ENCODE peak calls at places on chromosomes 6 and 20, in six cellular contexts. Q, G, V, C, D and O are unnamed samples.

GRCh38 chr20:3045042-3045815 is 623 bp upstream of the MRPS26 start:
- DNase-seq in Q (peak; percentile 49), G (peak; percentile 68), V (peak; percentile 12), C (peak; percentile 20), D (no peak), O (no peak)

GRCh38 chr6:138988469-138988834 is 399 bp upstream of the REPS1 start:
- DNase-seq in Q (no peak), G (no peak), V (no peak), C (no peak), D (peak; percentile 64), O (no peak)

GRCh38 chr6:144989319-144990099 is 704.4 kb downstream of the UTRN start:
- DNase-seq in Q (no peak), G (no peak), V (no peak), C (no peak), D (no peak), O (no peak)

GRCh38 chr20:25407311-25408169 is at the start of gene GINS1:
- DNase-seq in Q (peak; percentile 74), G (peak; percentile 98), V (peak; percentile 42), C (peak; percentile 31), D (peak; percentile 92), O (peak; percentile 55)

GRCh38 chr6:1062786-1063545 is 248.9 kb upstream of the FOXQ1 start:
- DNase-seq in Q (no peak), G (no peak), V (no peak), C (no peak), D (no peak), O (no peak)

GRCh38 chr20:63253438-63254236 is 626 bp downstream of the NKAIN4 start:
- DNase-seq in Q (no peak), G (peak; percentile 38), V (no peak), C (no peak), D (no peak), O (no peak)

GRCh38 chr6:116215414-116215813 is 38.5 kb downstream of the TSPYL4 start:
- DNase-seq in Q (no peak), G (no peak), V (no peak), C (no peak), D (no peak), O (no peak)

GRCh38 chr6:137873273-137873762 is 6.3 kb downstream of the TNFAIP3 start:
- DNase-seq in Q (peak; percentile 60), G (peak; percentile 80), V (no peak), C (peak; percentile 71), D (no peak), O (peak; percentile 50)

GRCh38 chr20:46963758-46964181 is 69.1 kb downstream of the EYA2 start:
- DNase-seq in Q (no peak), G (peak; percentile 44), V (no peak), C (no peak), D (no peak), O (no peak)

GRCh38 chr6:142846883-142847287 is 98.1 kb downstream of the HIVEP2 start:
- DNase-seq in Q (peak; percentile 61), G (peak; percentile 44), V (no peak), C (peak; percentile 67), D (no peak), O (peak; percentile 69)

GRCh38 chr6:148451690-148452089 is 109.1 kb downstream of the SASH1 start:
- DNase-seq in Q (no peak), G (no peak), V (no peak), C (no peak), D (no peak), O (no peak)

GRCh38 chr6:135583256-135583758 is 85.8 kb upstream of the AHI1 start:
- DNase-seq in Q (peak; percentile 36), G (no peak), V (no peak), C (no peak), D (no peak), O (no peak)

GRCh38 chr20:48486065-48486464 is 341.7 kb downstream of the PREX1 start:
- DNase-seq in Q (no peak), G (no peak), V (no peak), C (no peak), D (no peak), O (no peak)